ENCODE peak calls at places on chromosomes 2 and 18, in six cellular contexts. One of them, this sample, is unnamed.

GRCh38 chr2:102050854-102051391 is 59.2 kb downstream of the IL1R2 start:
- DNase-seq in adrenal gland: peak; percentile 89
- DNase-seq in naive thymus-derived CD4-positive, alpha-beta T cell: no peak
- DNase-seq in stomach: peak; percentile 66
- DNase-seq in CD8-positive, alpha-beta T cell: no peak
- DNase-seq in pancreas: no peak
- DNase-seq in this sample: no peak

GRCh38 chr2:238893349-238894000 is 45.6 kb downstream of the TWIST2 start:
- DNase-seq in adrenal gland: no peak
- DNase-seq in naive thymus-derived CD4-positive, alpha-beta T cell: no peak
- DNase-seq in stomach: no peak
- DNase-seq in CD8-positive, alpha-beta T cell: no peak
- DNase-seq in pancreas: no peak
- DNase-seq in this sample: no peak

GRCh38 chr2:225013432-225014048 is 28.7 kb downstream of the DOCK10 start:
- DNase-seq in adrenal gland: no peak
- DNase-seq in naive thymus-derived CD4-positive, alpha-beta T cell: no peak
- DNase-seq in stomach: no peak
- DNase-seq in CD8-positive, alpha-beta T cell: no peak
- DNase-seq in pancreas: no peak
- DNase-seq in this sample: no peak

GRCh38 chr18:9177047-9177446 is 40.5 kb downstream of the ANKRD12 start:
- DNase-seq in adrenal gland: no peak
- DNase-seq in naive thymus-derived CD4-positive, alpha-beta T cell: no peak
- DNase-seq in stomach: no peak
- DNase-seq in CD8-positive, alpha-beta T cell: no peak
- DNase-seq in pancreas: no peak
- DNase-seq in this sample: no peak

GRCh38 chr2:197777823-197778407 is 7.2 kb downstream of the BOLL start:
- DNase-seq in adrenal gland: no peak
- DNase-seq in naive thymus-derived CD4-positive, alpha-beta T cell: no peak
- DNase-seq in stomach: no peak
- DNase-seq in CD8-positive, alpha-beta T cell: no peak
- DNase-seq in pancreas: no peak
- DNase-seq in this sample: peak; percentile 46

GRCh38 chr2:192438239-192438638 is 243.5 kb upstream of the TMEFF2 start:
- DNase-seq in adrenal gland: no peak
- DNase-seq in naive thymus-derived CD4-positive, alpha-beta T cell: no peak
- DNase-seq in stomach: no peak
- DNase-seq in CD8-positive, alpha-beta T cell: no peak
- DNase-seq in pancreas: no peak
- DNase-seq in this sample: no peak

GRCh38 chr18:33596178-33596854 is 18.3 kb downstream of the ASXL3 start:
- DNase-seq in adrenal gland: no peak
- DNase-seq in naive thymus-derived CD4-positive, alpha-beta T cell: no peak
- DNase-seq in stomach: no peak
- DNase-seq in CD8-positive, alpha-beta T cell: no peak
- DNase-seq in pancreas: no peak
- DNase-seq in this sample: no peak

GRCh38 chr2:203900298-203900697 is 32.7 kb downstream of the CTLA4 start:
- DNase-seq in adrenal gland: no peak
- DNase-seq in naive thymus-derived CD4-positive, alpha-beta T cell: no peak
- DNase-seq in stomach: no peak
- DNase-seq in CD8-positive, alpha-beta T cell: no peak
- DNase-seq in pancreas: no peak
- DNase-seq in this sample: no peak

GRCh38 chr2:80258321-80258720 is 46.2 kb downstream of the LRRTM1 start:
- DNase-seq in adrenal gland: no peak
- DNase-seq in naive thymus-derived CD4-positive, alpha-beta T cell: no peak
- DNase-seq in stomach: no peak
- DNase-seq in CD8-positive, alpha-beta T cell: no peak
- DNase-seq in pancreas: no peak
- DNase-seq in this sample: no peak

GRCh38 chr2:24009367-24009679 is 562 bp upstream of the MFSD2B start:
- DNase-seq in adrenal gland: no peak
- DNase-seq in naive thymus-derived CD4-positive, alpha-beta T cell: no peak
- DNase-seq in stomach: no peak
- DNase-seq in CD8-positive, alpha-beta T cell: no peak
- DNase-seq in pancreas: no peak
- DNase-seq in this sample: no peak

GRCh38 chr2:176081993-176082884 is 1.5 kb downstream of the EVX2 start:
- DNase-seq in adrenal gland: no peak
- DNase-seq in naive thymus-derived CD4-positive, alpha-beta T cell: no peak
- DNase-seq in stomach: no peak
- DNase-seq in CD8-positive, alpha-beta T cell: no peak
- DNase-seq in pancreas: no peak
- DNase-seq in this sample: peak; percentile 87

GRCh38 chr18:75205760-75206109 is 3.2 kb downstream of the PTGR3 start:
- DNase-seq in adrenal gland: no peak
- DNase-seq in naive thymus-derived CD4-positive, alpha-beta T cell: no peak
- DNase-seq in stomach: no peak
- DNase-seq in CD8-positive, alpha-beta T cell: no peak
- DNase-seq in pancreas: no peak
- DNase-seq in this sample: no peak

GRCh38 chr2:171430516-171431410 is 3.0 kb downstream of the METTL8 start:
- DNase-seq in adrenal gland: no peak
- DNase-seq in naive thymus-derived CD4-positive, alpha-beta T cell: no peak
- DNase-seq in stomach: no peak
- DNase-seq in CD8-positive, alpha-beta T cell: no peak
- DNase-seq in pancreas: no peak
- DNase-seq in this sample: peak; percentile 57

GRCh38 chr18:70555046-70555445 is 266.2 kb downstream of the SOCS6 start:
- DNase-seq in adrenal gland: no peak
- DNase-seq in naive thymus-derived CD4-positive, alpha-beta T cell: no peak
- DNase-seq in stomach: no peak
- DNase-seq in CD8-positive, alpha-beta T cell: no peak
- DNase-seq in pancreas: no peak
- DNase-seq in this sample: no peak

GRCh38 chr18:10085405-10085804 is 171.6 kb downstream of the VAPA start:
- DNase-seq in adrenal gland: no peak
- DNase-seq in naive thymus-derived CD4-positive, alpha-beta T cell: no peak
- DNase-seq in stomach: no peak
- DNase-seq in CD8-positive, alpha-beta T cell: no peak
- DNase-seq in pancreas: no peak
- DNase-seq in this sample: no peak

GRCh38 chr2:178306351-178307073 is 112.2 kb downstream of the OSBPL6 start:
- DNase-seq in adrenal gland: peak; percentile 47
- DNase-seq in naive thymus-derived CD4-positive, alpha-beta T cell: peak; percentile 26
- DNase-seq in stomach: no peak
- DNase-seq in CD8-positive, alpha-beta T cell: peak; percentile 20
- DNase-seq in pancreas: peak; percentile 32
- DNase-seq in this sample: peak; percentile 88

GRCh38 chr2:233258211-233258610 is 6.7 kb downstream of the ATG16L1 start:
- DNase-seq in adrenal gland: no peak
- DNase-seq in naive thymus-derived CD4-positive, alpha-beta T cell: no peak
- DNase-seq in stomach: no peak
- DNase-seq in CD8-positive, alpha-beta T cell: no peak
- DNase-seq in pancreas: no peak
- DNase-seq in this sample: no peak

GRCh38 chr18:58263055-58263732 is 219.2 kb downstream of the NEDD4L start:
- DNase-seq in adrenal gland: no peak
- DNase-seq in naive thymus-derived CD4-positive, alpha-beta T cell: no peak
- DNase-seq in stomach: no peak
- DNase-seq in CD8-positive, alpha-beta T cell: no peak
- DNase-seq in pancreas: peak; percentile 49
- DNase-seq in this sample: peak; percentile 50

GRCh38 chr2:55165567-55165966 is 66.5 kb downstream of the CLHC1 start:
- DNase-seq in adrenal gland: no peak
- DNase-seq in naive thymus-derived CD4-positive, alpha-beta T cell: no peak
- DNase-seq in stomach: no peak
- DNase-seq in CD8-positive, alpha-beta T cell: no peak
- DNase-seq in pancreas: no peak
- DNase-seq in this sample: no peak

GRCh38 chr2:198116652-198117175 is 312.3 kb downstream of the PLCL1 start:
- DNase-seq in adrenal gland: no peak
- DNase-seq in naive thymus-derived CD4-positive, alpha-beta T cell: no peak
- DNase-seq in stomach: no peak
- DNase-seq in CD8-positive, alpha-beta T cell: no peak
- DNase-seq in pancreas: no peak
- DNase-seq in this sample: no peak

GRCh38 chr2:24970483-24971299 is 1.1 kb downstream of the DNAJC27 start:
- DNase-seq in adrenal gland: no peak
- DNase-seq in naive thymus-derived CD4-positive, alpha-beta T cell: no peak
- DNase-seq in stomach: no peak
- DNase-seq in CD8-positive, alpha-beta T cell: no peak
- DNase-seq in pancreas: no peak
- DNase-seq in this sample: no peak

GRCh38 chr2:105294844-105295481 is 34.6 kb downstream of the TGFBRAP1 start:
- DNase-seq in adrenal gland: peak; percentile 82
- DNase-seq in naive thymus-derived CD4-positive, alpha-beta T cell: no peak
- DNase-seq in stomach: peak; percentile 72
- DNase-seq in CD8-positive, alpha-beta T cell: peak; percentile 27
- DNase-seq in pancreas: peak; percentile 40
- DNase-seq in this sample: peak; percentile 92

GRCh38 chr18:26192233-26192632 is 34.0 kb upstream of the TAF4B start:
- DNase-seq in adrenal gland: no peak
- DNase-seq in naive thymus-derived CD4-positive, alpha-beta T cell: no peak
- DNase-seq in stomach: no peak
- DNase-seq in CD8-positive, alpha-beta T cell: no peak
- DNase-seq in pancreas: no peak
- DNase-seq in this sample: no peak

GRCh38 chr2:27084297-27085061 is 2.1 kb upstream of the KHK start:
- DNase-seq in adrenal gland: no peak
- DNase-seq in naive thymus-derived CD4-positive, alpha-beta T cell: no peak
- DNase-seq in stomach: no peak
- DNase-seq in CD8-positive, alpha-beta T cell: no peak
- DNase-seq in pancreas: no peak
- DNase-seq in this sample: no peak

GRCh38 chr2:144580521-144581153 is 60.7 kb upstream of the ZEB2 start:
- DNase-seq in adrenal gland: no peak
- DNase-seq in naive thymus-derived CD4-positive, alpha-beta T cell: no peak
- DNase-seq in stomach: no peak
- DNase-seq in CD8-positive, alpha-beta T cell: no peak
- DNase-seq in pancreas: no peak
- DNase-seq in this sample: no peak

GRCh38 chr18:7221424-7222155 is 9.3 kb upstream of the LRRC30 start:
- DNase-seq in adrenal gland: peak; percentile 58
- DNase-seq in naive thymus-derived CD4-positive, alpha-beta T cell: no peak
- DNase-seq in stomach: no peak
- DNase-seq in CD8-positive, alpha-beta T cell: no peak
- DNase-seq in pancreas: no peak
- DNase-seq in this sample: peak; percentile 92

GRCh38 chr2:195686564-195686963 is 29.5 kb downstream of the SLC39A10 start:
- DNase-seq in adrenal gland: no peak
- DNase-seq in naive thymus-derived CD4-positive, alpha-beta T cell: no peak
- DNase-seq in stomach: no peak
- DNase-seq in CD8-positive, alpha-beta T cell: no peak
- DNase-seq in pancreas: no peak
- DNase-seq in this sample: no peak

GRCh38 chr2:160205511-160205910 is 5.4 kb upstream of the ITGB6 start:
- DNase-seq in adrenal gland: peak; percentile 91
- DNase-seq in naive thymus-derived CD4-positive, alpha-beta T cell: no peak
- DNase-seq in stomach: peak; percentile 85
- DNase-seq in CD8-positive, alpha-beta T cell: no peak
- DNase-seq in pancreas: peak; percentile 59
- DNase-seq in this sample: no peak

GRCh38 chr2:3229221-3229620 is 148.4 kb downstream of the EIPR1 start:
- DNase-seq in adrenal gland: no peak
- DNase-seq in naive thymus-derived CD4-positive, alpha-beta T cell: no peak
- DNase-seq in stomach: no peak
- DNase-seq in CD8-positive, alpha-beta T cell: no peak
- DNase-seq in pancreas: no peak
- DNase-seq in this sample: no peak
- H3K9me3 ChIP-seq in adrenal gland: no peaks in the 10 kb centered on the region
- H3K9me3 ChIP-seq in naive thymus-derived CD4-positive, alpha-beta T cell: no peaks in the 10 kb centered on the region
- H3K9me3 ChIP-seq in stomach: no peaks in the 10 kb centered on the region
- H3K9me3 ChIP-seq in CD8-positive, alpha-beta T cell: no peaks in the 10 kb centered on the region
- H3K9me3 ChIP-seq in pancreas: peaks cover 5% of the 10 kb centered on the region
- H3K9me3 ChIP-seq in this sample: peaks cover 10% of the 10 kb centered on the region

DNA sequence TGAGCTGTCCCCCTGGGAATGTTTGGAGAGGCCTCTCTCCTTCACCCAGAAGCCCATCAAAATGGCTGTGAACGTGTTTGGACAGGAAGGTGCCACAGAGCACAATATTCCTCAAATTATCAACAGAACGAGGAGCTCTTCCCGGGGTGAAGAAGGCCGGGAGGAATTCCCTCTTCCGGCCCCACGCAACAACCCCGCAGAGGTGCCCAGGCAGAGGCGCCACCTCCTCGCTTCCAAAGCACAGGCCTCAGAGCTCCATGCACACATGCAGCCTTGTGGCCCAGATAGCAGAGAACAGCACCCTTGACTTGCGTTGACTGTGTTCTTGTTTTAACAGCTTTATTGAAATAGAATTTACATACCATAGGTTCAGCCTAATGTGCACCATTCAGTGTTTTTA is 152.5 kb upstream of the SALL3 start:
- DNase-seq in adrenal gland: no peak
- DNase-seq in naive thymus-derived CD4-positive, alpha-beta T cell: no peak
- DNase-seq in stomach: no peak
- DNase-seq in CD8-positive, alpha-beta T cell: no peak
- DNase-seq in pancreas: no peak
- DNase-seq in this sample: no peak
- H3K9me3 ChIP-seq in adrenal gland: no peaks in the 10 kb centered on the region
- H3K9me3 ChIP-seq in naive thymus-derived CD4-positive, alpha-beta T cell: no peaks in the 10 kb centered on the region
- H3K9me3 ChIP-seq in stomach: no peaks in the 10 kb centered on the region
- H3K9me3 ChIP-seq in CD8-positive, alpha-beta T cell: no peaks in the 10 kb centered on the region
- H3K9me3 ChIP-seq in pancreas: no peaks in the 10 kb centered on the region
- H3K9me3 ChIP-seq in this sample: no peaks in the 10 kb centered on the region

GRCh38 chr2:3902131-3902530 is 198.8 kb downstream of the DCDC2C start:
- DNase-seq in adrenal gland: no peak
- DNase-seq in naive thymus-derived CD4-positive, alpha-beta T cell: no peak
- DNase-seq in stomach: no peak
- DNase-seq in CD8-positive, alpha-beta T cell: no peak
- DNase-seq in pancreas: no peak
- DNase-seq in this sample: no peak
- H3K9me3 ChIP-seq in adrenal gland: no peaks in the 10 kb centered on the region
- H3K9me3 ChIP-seq in naive thymus-derived CD4-positive, alpha-beta T cell: no peaks in the 10 kb centered on the region
- H3K9me3 ChIP-seq in stomach: no peaks in the 10 kb centered on the region
- H3K9me3 ChIP-seq in CD8-positive, alpha-beta T cell: no peaks in the 10 kb centered on the region
- H3K9me3 ChIP-seq in pancreas: no peaks in the 10 kb centered on the region
- H3K9me3 ChIP-seq in this sample: peaks cover 6% of the 10 kb centered on the region

DNA sequence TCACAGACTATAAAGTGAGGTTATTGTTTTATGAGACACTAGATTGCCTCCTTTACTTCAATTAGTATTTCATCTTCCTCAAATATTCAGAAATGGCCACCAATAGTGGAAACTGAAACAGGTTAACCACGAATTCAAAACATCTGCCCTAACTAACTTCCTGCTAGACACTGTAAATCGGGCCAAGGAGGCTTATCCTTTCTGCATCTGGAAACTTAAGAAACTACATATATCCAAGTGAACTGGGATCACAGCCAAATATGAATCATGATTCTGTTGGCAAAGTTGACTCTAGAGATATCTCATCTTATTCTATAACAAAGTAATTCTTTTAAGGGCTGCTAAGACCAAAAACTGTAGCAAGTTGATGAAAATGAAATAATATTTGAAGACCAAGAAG is 136.6 kb upstream of the ZC3H15 start:
- DNase-seq in adrenal gland: no peak
- DNase-seq in naive thymus-derived CD4-positive, alpha-beta T cell: no peak
- DNase-seq in stomach: no peak
- DNase-seq in CD8-positive, alpha-beta T cell: no peak
- DNase-seq in pancreas: no peak
- DNase-seq in this sample: no peak
- H3K9me3 ChIP-seq in adrenal gland: no peaks in the 10 kb centered on the region
- H3K9me3 ChIP-seq in naive thymus-derived CD4-positive, alpha-beta T cell: no peaks in the 10 kb centered on the region
- H3K9me3 ChIP-seq in stomach: peaks cover 14% of the 10 kb centered on the region
- H3K9me3 ChIP-seq in CD8-positive, alpha-beta T cell: no peaks in the 10 kb centered on the region
- H3K9me3 ChIP-seq in pancreas: no peaks in the 10 kb centered on the region
- H3K9me3 ChIP-seq in this sample: peaks cover 15% of the 10 kb centered on the region